ENCODE peak calls at places on chromosomes 12 and 14, in six cellular contexts. One of them, this sample, is unnamed.

GRCh38 chr12:39112064-39112463 is 206.7 kb upstream of the CPNE8 start:
- DNase-seq in foreskin fibroblast: no peak
- DNase-seq in dorsolateral prefrontal cortex: no peak
- DNase-seq in mammary epithelial cell: no peak
- DNase-seq in progenitor cell of endocrine pancreas: no peak
- DNase-seq in choroid plexus epithelial cell: no peak
- DNase-seq in this sample: no peak

GRCh38 chr14:37870170-37870569 is 274.7 kb downstream of the TTC6 start:
- DNase-seq in mammary epithelial cell: no peak
- DNase-seq in progenitor cell of endocrine pancreas: no peak
- DNase-seq in choroid plexus epithelial cell: no peak
- DNase-seq in foreskin fibroblast: no peak
- DNase-seq in dorsolateral prefrontal cortex: no peak
- DNase-seq in this sample: no peak

GRCh38 chr14:93944348-93945069 is 17.4 kb downstream of the FAM181A start:
- DNase-seq in dorsolateral prefrontal cortex: no peak
- DNase-seq in mammary epithelial cell: no peak
- DNase-seq in progenitor cell of endocrine pancreas: no peak
- DNase-seq in foreskin fibroblast: no peak
- DNase-seq in choroid plexus epithelial cell: no peak
- DNase-seq in this sample: no peak

GRCh38 chr12:106632797-106633450 is 50.1 kb downstream of the RFX4 start:
- DNase-seq in mammary epithelial cell: no peak
- DNase-seq in dorsolateral prefrontal cortex: no peak
- DNase-seq in progenitor cell of endocrine pancreas: no peak
- DNase-seq in choroid plexus epithelial cell: peak
- DNase-seq in foreskin fibroblast: no peak
- DNase-seq in this sample: no peak

GRCh38 chr12:52428121-52428520 is 6.0 kb downstream of the KRT75 start:
- DNase-seq in mammary epithelial cell: no peak
- DNase-seq in foreskin fibroblast: no peak
- DNase-seq in dorsolateral prefrontal cortex: no peak
- DNase-seq in choroid plexus epithelial cell: no peak
- DNase-seq in progenitor cell of endocrine pancreas: no peak
- DNase-seq in this sample: no peak

GRCh38 chr14:93748208-93749080 is 39.8 kb downstream of the PRIMA1 start:
- DNase-seq in mammary epithelial cell: no peak
- DNase-seq in choroid plexus epithelial cell: no peak
- DNase-seq in dorsolateral prefrontal cortex: no peak
- DNase-seq in progenitor cell of endocrine pancreas: no peak
- DNase-seq in foreskin fibroblast: no peak
- DNase-seq in this sample: no peak

GRCh38 chr12:47249082-47249481 is 169.3 kb upstream of the AMIGO2 start:
- DNase-seq in foreskin fibroblast: no peak
- DNase-seq in choroid plexus epithelial cell: no peak
- DNase-seq in dorsolateral prefrontal cortex: no peak
- DNase-seq in progenitor cell of endocrine pancreas: no peak
- DNase-seq in mammary epithelial cell: peak
- DNase-seq in this sample: no peak

GRCh38 chr12:14774944-14775651 is 28.2 kb downstream of the WBP11 start:
- DNase-seq in dorsolateral prefrontal cortex: no peak
- DNase-seq in foreskin fibroblast: peak
- DNase-seq in choroid plexus epithelial cell: peak
- DNase-seq in mammary epithelial cell: peak
- DNase-seq in progenitor cell of endocrine pancreas: peak
- DNase-seq in this sample: no peak

GRCh38 chr12:105223358-105223840 is 12.6 kb downstream of the APPL2 start:
- DNase-seq in progenitor cell of endocrine pancreas: no peak
- DNase-seq in dorsolateral prefrontal cortex: no peak
- DNase-seq in foreskin fibroblast: peak
- DNase-seq in choroid plexus epithelial cell: no peak
- DNase-seq in mammary epithelial cell: no peak
- DNase-seq in this sample: no peak

GRCh38 chr12:21659383-21659782 is 1.7 kb upstream of the LDHB start:
- DNase-seq in dorsolateral prefrontal cortex: no peak
- DNase-seq in foreskin fibroblast: no peak
- DNase-seq in choroid plexus epithelial cell: no peak
- DNase-seq in progenitor cell of endocrine pancreas: no peak
- DNase-seq in mammary epithelial cell: no peak
- DNase-seq in this sample: no peak

GRCh38 chr14:57574617-57575288 is 81.1 kb upstream of the CCDC198 start:
- DNase-seq in foreskin fibroblast: no peak
- DNase-seq in mammary epithelial cell: no peak
- DNase-seq in progenitor cell of endocrine pancreas: no peak
- DNase-seq in dorsolateral prefrontal cortex: no peak
- DNase-seq in choroid plexus epithelial cell: peak
- DNase-seq in this sample: no peak

GRCh38 chr14:28321475-28322244 is 444.9 kb upstream of the FOXG1 start:
- DNase-seq in dorsolateral prefrontal cortex: no peak
- DNase-seq in foreskin fibroblast: peak
- DNase-seq in progenitor cell of endocrine pancreas: no peak
- DNase-seq in choroid plexus epithelial cell: peak
- DNase-seq in mammary epithelial cell: peak
- DNase-seq in this sample: no peak

GRCh38 chr12:105279460-105280056 is 43.6 kb upstream of the APPL2 start:
- DNase-seq in choroid plexus epithelial cell: peak
- DNase-seq in foreskin fibroblast: no peak
- DNase-seq in progenitor cell of endocrine pancreas: no peak
- DNase-seq in mammary epithelial cell: no peak
- DNase-seq in dorsolateral prefrontal cortex: peak
- DNase-seq in this sample: no peak

GRCh38 chr12:32399373-32400113 is at the start of gene FGD4:
- DNase-seq in choroid plexus epithelial cell: peak
- DNase-seq in mammary epithelial cell: peak
- DNase-seq in dorsolateral prefrontal cortex: peak
- DNase-seq in foreskin fibroblast: peak
- DNase-seq in progenitor cell of endocrine pancreas: peak
- DNase-seq in this sample: no peak
- TF ChIP-seq CTCF in choroid plexus epithelial cell: peak
- TF ChIP-seq CTCF in mammary epithelial cell: peak
- TF ChIP-seq CTCF in dorsolateral prefrontal cortex: peak
- TF ChIP-seq CTCF in foreskin fibroblast: peak
- TF ChIP-seq CTCF in progenitor cell of endocrine pancreas: peak
- TF ChIP-seq CTCF in this sample: peak

DNA sequence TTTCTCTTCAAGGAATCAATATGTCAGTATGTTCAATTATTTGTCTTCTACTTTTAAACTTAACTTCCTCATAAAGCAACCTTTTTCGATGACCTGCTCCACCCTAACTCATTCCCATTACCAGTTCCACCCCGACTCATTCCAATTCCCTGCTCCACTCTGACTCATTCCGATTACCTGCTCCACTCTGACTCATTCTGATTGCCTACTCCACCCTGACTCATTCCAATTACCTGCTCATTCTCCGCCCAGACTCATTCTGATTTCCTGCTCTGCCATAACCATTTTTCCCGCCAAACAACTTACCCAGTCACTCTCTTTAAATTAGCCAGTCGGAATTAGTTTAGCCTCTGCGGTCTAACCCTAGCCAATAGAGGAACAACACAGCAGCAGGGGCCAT is 249.2 kb downstream of the DPY19L2 start:
- DNase-seq in progenitor cell of endocrine pancreas: no peak
- DNase-seq in dorsolateral prefrontal cortex: no peak
- DNase-seq in mammary epithelial cell: peak
- DNase-seq in foreskin fibroblast: no peak
- DNase-seq in choroid plexus epithelial cell: no peak
- DNase-seq in this sample: no peak
- TF ChIP-seq CTCF in progenitor cell of endocrine pancreas: no peak
- TF ChIP-seq CTCF in dorsolateral prefrontal cortex: no peak
- TF ChIP-seq CTCF in mammary epithelial cell: no peak
- TF ChIP-seq CTCF in foreskin fibroblast: no peak
- TF ChIP-seq CTCF in choroid plexus epithelial cell: no peak
- TF ChIP-seq CTCF in this sample: no peak

DNA sequence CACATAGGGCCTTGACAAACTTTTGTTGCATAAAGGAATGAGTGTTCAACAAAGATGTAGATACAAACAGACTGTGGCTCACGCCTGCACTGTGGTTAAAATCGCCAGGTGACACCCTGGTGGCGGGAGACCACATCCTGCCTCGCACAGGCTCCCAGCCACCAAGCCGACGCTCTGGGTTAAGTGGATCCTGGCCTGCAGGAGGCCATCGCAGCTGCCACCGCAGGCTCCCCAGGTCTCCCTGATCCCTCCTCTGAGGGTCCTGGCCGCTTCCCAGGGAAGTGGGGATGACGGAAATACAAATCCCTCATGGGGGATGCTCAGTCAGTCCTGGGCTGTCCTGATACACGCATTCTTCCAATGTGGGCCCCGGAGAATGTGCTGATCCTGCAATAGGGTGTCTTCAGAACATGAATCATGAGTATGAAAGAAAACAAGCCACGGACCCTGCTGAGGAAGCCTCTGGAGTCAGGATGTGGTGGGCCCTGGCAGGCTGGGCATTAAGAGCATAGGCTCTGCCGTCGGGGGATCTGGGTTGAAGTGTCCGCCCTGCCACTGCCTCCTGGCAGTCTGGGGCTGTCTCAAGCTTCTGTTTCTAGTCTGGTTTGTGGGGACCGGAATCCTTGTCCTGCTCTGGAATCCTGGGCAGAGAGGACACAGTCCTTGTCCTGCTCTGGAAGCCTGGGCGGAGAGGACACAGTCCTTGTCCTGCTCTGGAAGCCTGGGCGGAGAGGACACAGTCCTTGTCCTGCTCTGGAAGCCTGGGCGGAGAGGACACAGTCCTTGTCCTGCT is 53.5 kb upstream of the BEGAIN start:
- DNase-seq in mammary epithelial cell: no peak
- DNase-seq in dorsolateral prefrontal cortex: no peak
- DNase-seq in progenitor cell of endocrine pancreas: no peak
- DNase-seq in choroid plexus epithelial cell: peak
- DNase-seq in foreskin fibroblast: no peak
- DNase-seq in this sample: no peak
- TF ChIP-seq CTCF in mammary epithelial cell: no peak
- TF ChIP-seq CTCF in dorsolateral prefrontal cortex: no peak
- TF ChIP-seq CTCF in progenitor cell of endocrine pancreas: no peak
- TF ChIP-seq CTCF in choroid plexus epithelial cell: no peak
- TF ChIP-seq CTCF in foreskin fibroblast: no peak
- TF ChIP-seq CTCF in this sample: no peak

DNA sequence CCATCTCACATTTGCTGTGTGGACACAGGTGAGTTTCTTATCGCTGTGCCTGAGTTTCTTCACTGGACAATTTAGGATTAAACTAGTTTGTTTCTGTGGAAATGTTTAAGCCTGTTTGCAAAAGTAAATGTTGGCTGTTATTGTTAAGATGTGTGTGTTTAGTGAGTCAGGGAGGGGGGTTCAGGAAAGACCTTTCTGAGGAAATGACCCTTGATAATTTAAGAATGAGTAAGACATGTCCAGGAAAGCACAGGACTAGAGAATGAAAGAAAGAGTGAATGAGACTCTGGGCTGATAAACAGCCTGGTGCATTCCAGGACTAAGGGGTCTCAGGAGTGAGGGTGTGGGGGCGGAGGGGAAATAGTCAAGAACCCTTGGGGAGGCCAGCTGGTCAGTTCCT is 1005.2 kb downstream of the VRK1 start:
- DNase-seq in choroid plexus epithelial cell: peak
- DNase-seq in mammary epithelial cell: no peak
- DNase-seq in foreskin fibroblast: no peak
- DNase-seq in dorsolateral prefrontal cortex: no peak
- DNase-seq in progenitor cell of endocrine pancreas: no peak
- DNase-seq in this sample: no peak
- TF ChIP-seq CTCF in choroid plexus epithelial cell: no peak
- TF ChIP-seq CTCF in mammary epithelial cell: no peak
- TF ChIP-seq CTCF in foreskin fibroblast: no peak
- TF ChIP-seq CTCF in dorsolateral prefrontal cortex: no peak
- TF ChIP-seq CTCF in progenitor cell of endocrine pancreas: no peak
- TF ChIP-seq CTCF in this sample: no peak

DNA sequence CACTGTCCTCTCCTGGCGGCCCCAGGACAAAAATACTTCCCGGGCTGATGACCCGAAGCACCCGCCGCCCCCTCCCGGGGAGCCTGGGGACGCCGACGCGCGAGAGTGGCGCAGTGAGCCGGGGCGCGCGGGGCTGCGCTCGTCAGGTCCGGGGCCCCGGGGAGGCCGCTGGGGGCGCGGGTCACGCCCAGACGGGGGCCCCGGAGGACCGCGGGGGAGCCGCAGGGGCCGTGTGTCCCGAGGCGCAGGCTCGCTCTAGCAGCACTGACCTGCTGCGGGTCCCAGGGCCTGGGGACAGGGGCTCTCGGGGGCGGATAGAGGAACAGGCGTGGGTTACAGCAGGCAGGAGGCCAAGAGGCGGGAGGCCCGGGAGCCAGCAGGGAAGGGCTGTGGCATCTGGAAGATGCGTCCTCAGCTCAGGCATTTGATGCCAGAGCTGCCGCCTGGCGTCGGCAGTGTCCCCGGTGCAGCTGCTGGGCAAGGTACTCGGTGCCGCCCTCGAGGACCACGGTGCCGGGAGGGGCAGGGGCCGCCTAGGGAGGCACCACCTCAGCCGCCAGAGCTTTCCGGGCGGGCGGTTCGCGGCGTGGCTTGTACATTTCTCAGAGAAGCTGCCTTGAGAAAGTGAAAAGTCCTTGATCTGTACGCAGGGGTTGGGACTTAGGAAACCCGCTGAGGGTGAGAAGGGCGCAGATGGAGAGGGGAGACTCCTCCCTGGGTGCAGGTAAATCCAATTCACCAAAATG is 1.2 kb downstream of the WNT5B start:
- DNase-seq in mammary epithelial cell: no peak
- DNase-seq in foreskin fibroblast: peak
- DNase-seq in progenitor cell of endocrine pancreas: no peak
- DNase-seq in dorsolateral prefrontal cortex: peak
- DNase-seq in choroid plexus epithelial cell: no peak
- DNase-seq in this sample: no peak
- TF ChIP-seq CTCF in mammary epithelial cell: peak
- TF ChIP-seq CTCF in foreskin fibroblast: no peak
- TF ChIP-seq CTCF in progenitor cell of endocrine pancreas: peak
- TF ChIP-seq CTCF in dorsolateral prefrontal cortex: peak
- TF ChIP-seq CTCF in choroid plexus epithelial cell: no peak
- TF ChIP-seq CTCF in this sample: peak

GRCh38 chr12:101794574-101794973 is 36.2 kb downstream of the GNPTAB start:
- DNase-seq in mammary epithelial cell: no peak
- DNase-seq in foreskin fibroblast: no peak
- DNase-seq in choroid plexus epithelial cell: no peak
- DNase-seq in progenitor cell of endocrine pancreas: no peak
- DNase-seq in dorsolateral prefrontal cortex: no peak
- DNase-seq in this sample: no peak
- TF ChIP-seq CTCF in mammary epithelial cell: no peak
- TF ChIP-seq CTCF in foreskin fibroblast: no peak
- TF ChIP-seq CTCF in choroid plexus epithelial cell: no peak
- TF ChIP-seq CTCF in progenitor cell of endocrine pancreas: no peak
- TF ChIP-seq CTCF in dorsolateral prefrontal cortex: no peak
- TF ChIP-seq CTCF in this sample: no peak

DNA sequence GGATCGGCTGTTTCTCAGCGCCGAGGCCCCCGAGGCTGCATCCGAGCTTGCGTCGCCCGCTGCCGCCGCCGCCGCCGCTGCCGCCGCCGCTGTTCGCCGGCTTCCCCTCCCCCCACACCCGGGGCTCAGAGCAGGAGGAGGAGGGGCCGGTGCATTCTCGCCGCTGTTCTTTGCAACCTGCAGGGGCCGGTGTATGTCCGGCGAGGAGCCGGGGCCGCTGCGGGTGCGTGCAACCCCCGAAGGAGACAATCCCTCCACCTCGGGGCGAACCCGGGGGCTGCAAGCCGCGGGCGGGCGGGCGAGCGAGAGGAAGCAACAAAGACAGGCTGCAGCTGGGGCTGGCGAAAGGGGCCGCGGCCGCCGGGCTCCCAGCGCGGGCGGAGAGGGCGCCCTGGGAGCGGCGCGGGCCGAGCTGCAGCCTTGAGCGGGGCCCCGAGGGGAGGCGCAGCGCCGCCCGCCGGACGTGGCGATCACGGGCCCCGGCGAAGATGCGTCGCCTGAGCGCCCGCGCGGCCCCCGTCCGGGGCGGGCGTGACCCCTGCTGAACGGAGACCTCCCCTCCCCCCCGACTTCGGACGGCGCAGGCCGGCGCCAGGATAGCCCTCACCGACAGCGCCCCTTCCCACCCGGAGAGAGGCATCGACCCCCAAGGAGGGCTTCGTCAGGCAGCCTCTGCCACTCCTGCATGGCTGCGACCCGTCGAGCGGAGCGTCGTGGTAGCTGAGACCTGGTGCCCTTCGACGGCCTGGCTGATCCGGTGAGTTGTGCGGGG is 702 bp downstream of the FAM222A start:
- DNase-seq in dorsolateral prefrontal cortex: no peak
- DNase-seq in foreskin fibroblast: peak
- DNase-seq in choroid plexus epithelial cell: peak
- DNase-seq in progenitor cell of endocrine pancreas: peak
- DNase-seq in mammary epithelial cell: peak
- DNase-seq in this sample: no peak
- TF ChIP-seq CTCF in dorsolateral prefrontal cortex: no peak
- TF ChIP-seq CTCF in foreskin fibroblast: no peak
- TF ChIP-seq CTCF in choroid plexus epithelial cell: peak
- TF ChIP-seq CTCF in progenitor cell of endocrine pancreas: peak
- TF ChIP-seq CTCF in mammary epithelial cell: peak
- TF ChIP-seq CTCF in this sample: peak